ENCODE peak calls at places on chromosomes 11 and 22, in eight cellular contexts. P is body of pancreas, B is spleen, T is MM.1S, I is thoracic aorta, C is Peyer's patch, Q is stomach, L is astrocyte of the spinal cord. S is an unnamed sample.

GRCh38 chr11:79174045-79175008 is 266.5 kb downstream of the TENM4 start:
- DNase-seq in P (no peak), B (no peak), T (no peak), I (no peak), C (no peak), Q (no peak), L (peak; percentile 26), S (no peak)

GRCh38 chr11:16204261-16204660 is 152.1 kb downstream of the SOX6 start:
- DNase-seq in P (no peak), B (no peak), T (no peak), I (no peak), C (no peak), Q (no peak), L (no peak), S (no peak)

GRCh38 chr22:45648320-45649070 is 23.1 kb upstream of the ATXN10 start:
- DNase-seq in P (no peak), B (peak; percentile 67), T (no peak), I (no peak), C (no peak), Q (no peak), L (no peak), S (no peak)

GRCh38 chr11:98711011-98711410 is 309.7 kb upstream of the CNTN5 start:
- DNase-seq in P (no peak), B (no peak), T (no peak), I (no peak), C (no peak), Q (no peak), L (peak; percentile 11), S (peak; percentile 63)

GRCh38 chr22:17824452-17824851 is 50.2 kb upstream of the BID start:
- DNase-seq in P (no peak), B (no peak), T (no peak), I (no peak), C (no peak), Q (no peak), L (no peak), S (no peak)

GRCh38 chr11:108906329-108906728 is 241.5 kb downstream of the DDX10 start:
- DNase-seq in P (no peak), B (no peak), T (no peak), I (no peak), C (no peak), Q (no peak), L (peak; percentile 81), S (peak; percentile 62)

GRCh38 chr11:73273246-73273890 is 1.2 kb downstream of the P2RY6 start:
- DNase-seq in P (no peak), B (no peak), T (no peak), I (no peak), C (peak; percentile 44), Q (peak; percentile 15), L (no peak), S (no peak)

GRCh38 chr22:45007946-45008852 is 1.6 kb downstream of the PHF21B start:
- DNase-seq in P (no peak), B (no peak), T (no peak), I (no peak), C (no peak), Q (no peak), L (peak; percentile 27), S (no peak)

GRCh38 chr11:82004537-82005213 is 729.0 kb downstream of the FAM181B start:
- DNase-seq in P (no peak), B (no peak), T (no peak), I (no peak), C (no peak), Q (no peak), L (peak; percentile 56), S (no peak)

GRCh38 chr22:44386386-44387035 is 73.8 kb upstream of the SHISAL1 start:
- DNase-seq in P (no peak), B (peak; percentile 71), T (no peak), I (no peak), C (peak; percentile 37), Q (no peak), L (no peak), S (no peak)

GRCh38 chr11:12086271-12087074 is 23.9 kb upstream of the MICAL2 start:
- DNase-seq in P (no peak), B (no peak), T (no peak), I (peak; percentile 65), C (no peak), Q (peak; percentile 57), L (peak; percentile 96), S (peak; percentile 94)
- H3K4me3 ChIP-seq in P (no peak overlapping the region), B (no peak overlapping the region), T (no peak overlapping the region), I (peak overlapping the region; percentile 77), C (no peak overlapping the region), Q (no peak overlapping the region), L (peak overlapping the region; percentile 16), S (peak overlapping the region; percentile 36)

GRCh38 chr22:38943181-38943580 is 14.2 kb upstream of the APOBEC3A start:
- DNase-seq in P (no peak), B (no peak), T (no peak), I (no peak), C (no peak), Q (peak; percentile 17), L (no peak), S (no peak)
- TF ChIP-seq CTCF in P (no peak), B (no peak), T (no peak), I (no peak), C (no peak), Q (no peak), L (no peak), S (peak; percentile 3)

GRCh38 chr22:35580351-35581022 is 36.6 kb downstream of the MB start:
- DNase-seq in P (no peak), B (no peak), T (no peak), I (no peak), C (no peak), Q (no peak), L (no peak), S (no peak)

GRCh38 chr22:35576671-35577070 is 36.0 kb downstream of the RASD2 start:
- DNase-seq in P (no peak), B (no peak), T (no peak), I (no peak), C (no peak), Q (no peak), L (no peak), S (no peak)

GRCh38 chr22:35577799-35578659 is 37.4 kb downstream of the RASD2 start:
- DNase-seq in P (no peak), B (no peak), T (no peak), I (no peak), C (no peak), Q (no peak), L (no peak), S (no peak)

GRCh38 chr22:35581023-35581413 is 36.1 kb downstream of the MB start:
- DNase-seq in P (no peak), B (no peak), T (no peak), I (no peak), C (no peak), Q (no peak), L (no peak), S (no peak)

GRCh38 chr22:35578836-35579575 is 38.1 kb downstream of the MB start:
- DNase-seq in P (no peak), B (no peak), T (no peak), I (no peak), C (no peak), Q (no peak), L (no peak), S (no peak)
- H3K4me3 ChIP-seq in P (no peak overlapping the region), B (no peak overlapping the region), T (no peak overlapping the region), I (no peak overlapping the region), C (no peak overlapping the region), Q (no peak overlapping the region), L (no peak overlapping the region), S (no peak overlapping the region)

GRCh38 chr11:111399187-111400031 is 20.3 kb upstream of the POU2AF1 start:
- DNase-seq in P (no peak), B (no peak), T (no peak), I (no peak), C (no peak), Q (no peak), L (no peak), S (no peak)
- TF ChIP-seq CTCF in P (no peak), B (no peak), T (no peak), I (no peak), C (no peak), Q (no peak), L (no peak), S (no peak)

GRCh38 chr22:29305836-29306174 is 645 bp upstream of the GAS2L1 start:
- DNase-seq in P (no peak), B (no peak), T (no peak), I (no peak), C (no peak), Q (no peak), L (no peak), S (no peak)
- H3K4me3 ChIP-seq in P (peak overlapping the region; percentile 71), B (peak overlapping the region; percentile 76), T (peak overlapping the region; percentile 77), I (peak overlapping the region; percentile 98), C (peak overlapping the region; percentile 85), Q (peak overlapping the region; percentile 90), L (no peak overlapping the region), S (peak overlapping the region; percentile 75)

DNA sequence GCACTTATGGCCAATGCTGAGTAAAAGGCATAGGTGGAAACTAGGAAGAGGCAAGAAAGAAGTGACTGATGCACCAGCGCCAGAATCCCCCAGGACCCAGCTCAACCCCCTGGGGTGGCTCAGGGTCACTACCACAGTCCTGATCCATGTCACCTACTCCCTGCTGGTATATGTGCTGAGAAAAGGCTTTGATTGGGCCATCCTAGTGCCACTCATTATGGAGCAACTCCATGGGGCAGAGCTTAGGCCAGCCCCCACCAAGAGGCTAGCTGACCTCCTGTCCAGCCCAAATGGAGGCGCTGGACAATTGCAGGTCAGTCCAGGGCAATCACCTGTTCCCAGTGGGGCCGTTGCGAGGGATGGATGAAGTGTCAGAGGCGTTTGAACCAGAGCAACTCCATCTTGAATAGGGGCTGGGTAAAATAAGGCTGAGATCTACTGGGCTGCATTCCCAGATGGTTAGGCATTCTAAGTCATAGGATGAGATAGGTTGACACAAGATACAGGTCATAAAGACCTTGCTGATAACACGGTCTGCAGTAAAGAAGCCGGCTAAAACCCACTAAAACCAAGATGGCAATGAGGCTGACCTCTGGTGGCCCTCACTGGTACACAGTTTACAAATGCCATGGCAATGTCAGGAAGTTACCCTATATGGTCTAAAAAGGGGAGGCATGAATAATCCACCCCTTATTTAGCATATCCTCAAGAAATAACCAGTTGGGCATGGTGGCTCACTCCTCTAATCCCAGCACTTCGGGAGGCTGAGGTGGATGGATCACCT is 20.6 kb upstream of the DAGLA start:
- DNase-seq in P (no peak), B (no peak), T (no peak), I (no peak), C (no peak), Q (no peak), L (no peak), S (peak; percentile 11)
- TF ChIP-seq CTCF in P (no peak), B (no peak), T (no peak), I (no peak), C (no peak), Q (no peak), L (no peak), S (no peak)

GRCh38 chr22:41449321-41449720 is 2.7 kb upstream of the TOB2 start:
- DNase-seq in P (no peak), B (peak; percentile 54), T (no peak), I (no peak), C (no peak), Q (no peak), L (no peak), S (no peak)
- H3K4me3 ChIP-seq in P (no peak overlapping the region), B (no peak overlapping the region), T (no peak overlapping the region), I (no peak overlapping the region), C (no peak overlapping the region), Q (no peak overlapping the region), L (no peak overlapping the region), S (peak overlapping the region; percentile 49)